ENCODE peak calls at places on chromosome 16, in seven cellular contexts. One of them, this sample, is unnamed.

GRCh38 chr16:8346291-8346690 is 244.0 kb downstream of the TMEM114 start:
- DNase-seq in hepatocyte: peak
- DNase-seq in GM23338: peak
- DNase-seq in GM23248: peak
- DNase-seq in MM.1S: peak
- DNase-seq in neural progenitor cell: peak
- DNase-seq in HCT116: no peak
- DNase-seq in this sample: no peak

GRCh38 chr16:1458336-1458976 is 14.1 kb upstream of the CCDC154 start:
- DNase-seq in neural progenitor cell: no peak
- DNase-seq in GM23338: no peak
- DNase-seq in HCT116: no peak
- DNase-seq in hepatocyte: no peak
- DNase-seq in GM23248: peak
- DNase-seq in MM.1S: no peak
- DNase-seq in this sample: no peak

GRCh38 chr16:51710186-51710585 is 559.1 kb upstream of the SALL1 start:
- DNase-seq in hepatocyte: no peak
- DNase-seq in GM23338: no peak
- DNase-seq in HCT116: no peak
- DNase-seq in MM.1S: no peak
- DNase-seq in neural progenitor cell: no peak
- DNase-seq in GM23248: no peak
- DNase-seq in this sample: no peak

GRCh38 chr16:29909398-29909797 is 9.1 kb downstream of the ASPHD1 start:
- DNase-seq in neural progenitor cell: no peak
- DNase-seq in MM.1S: no peak
- DNase-seq in GM23248: peak
- DNase-seq in GM23338: no peak
- DNase-seq in hepatocyte: no peak
- DNase-seq in HCT116: no peak
- DNase-seq in this sample: no peak

GRCh38 chr16:89300311-89300975 is 82.9 kb downstream of the ZNF778 start:
- DNase-seq in GM23248: no peak
- DNase-seq in neural progenitor cell: no peak
- DNase-seq in GM23338: no peak
- DNase-seq in hepatocyte: no peak
- DNase-seq in MM.1S: no peak
- DNase-seq in HCT116: no peak
- DNase-seq in this sample: no peak

GRCh38 chr16:85326113-85326793 is 214.0 kb upstream of the CIBAR2 start:
- DNase-seq in HCT116: no peak
- DNase-seq in MM.1S: no peak
- DNase-seq in neural progenitor cell: no peak
- DNase-seq in GM23338: no peak
- DNase-seq in hepatocyte: no peak
- DNase-seq in GM23248: peak
- DNase-seq in this sample: no peak

GRCh38 chr16:10668322-10669045 is 26.2 kb downstream of the TEKT5 start:
- DNase-seq in hepatocyte: peak
- DNase-seq in neural progenitor cell: peak
- DNase-seq in HCT116: no peak
- DNase-seq in GM23248: peak
- DNase-seq in MM.1S: peak
- DNase-seq in GM23338: peak
- DNase-seq in this sample: peak

GRCh38 chr16:22659933-22660332 is 149.2 kb downstream of the NPIPB5 start:
- DNase-seq in GM23338: no peak
- DNase-seq in neural progenitor cell: no peak
- DNase-seq in GM23248: no peak
- DNase-seq in HCT116: no peak
- DNase-seq in hepatocyte: no peak
- DNase-seq in MM.1S: no peak
- DNase-seq in this sample: peak

GRCh38 chr16:53207810-53208752 is 153.3 kb downstream of the CHD9 start:
- DNase-seq in GM23248: peak
- DNase-seq in hepatocyte: peak
- DNase-seq in HCT116: peak
- DNase-seq in neural progenitor cell: peak
- DNase-seq in MM.1S: no peak
- DNase-seq in GM23338: peak
- DNase-seq in this sample: peak

GRCh38 chr16:23901178-23902131 is 65.7 kb downstream of the PRKCB start:
- DNase-seq in neural progenitor cell: peak
- DNase-seq in hepatocyte: no peak
- DNase-seq in GM23338: peak
- DNase-seq in MM.1S: no peak
- DNase-seq in GM23248: no peak
- DNase-seq in HCT116: no peak
- DNase-seq in this sample: no peak
- TF ChIP-seq EZH2phosphoT487 in neural progenitor cell: no peak
- TF ChIP-seq EZH2phosphoT487 in hepatocyte: no peak
- TF ChIP-seq EZH2phosphoT487 in GM23338: no peak
- TF ChIP-seq EZH2phosphoT487 in MM.1S: no peak
- TF ChIP-seq EZH2phosphoT487 in GM23248: no peak
- TF ChIP-seq EZH2phosphoT487 in HCT116: no peak
- TF ChIP-seq EZH2phosphoT487 in this sample: no peak

DNA sequence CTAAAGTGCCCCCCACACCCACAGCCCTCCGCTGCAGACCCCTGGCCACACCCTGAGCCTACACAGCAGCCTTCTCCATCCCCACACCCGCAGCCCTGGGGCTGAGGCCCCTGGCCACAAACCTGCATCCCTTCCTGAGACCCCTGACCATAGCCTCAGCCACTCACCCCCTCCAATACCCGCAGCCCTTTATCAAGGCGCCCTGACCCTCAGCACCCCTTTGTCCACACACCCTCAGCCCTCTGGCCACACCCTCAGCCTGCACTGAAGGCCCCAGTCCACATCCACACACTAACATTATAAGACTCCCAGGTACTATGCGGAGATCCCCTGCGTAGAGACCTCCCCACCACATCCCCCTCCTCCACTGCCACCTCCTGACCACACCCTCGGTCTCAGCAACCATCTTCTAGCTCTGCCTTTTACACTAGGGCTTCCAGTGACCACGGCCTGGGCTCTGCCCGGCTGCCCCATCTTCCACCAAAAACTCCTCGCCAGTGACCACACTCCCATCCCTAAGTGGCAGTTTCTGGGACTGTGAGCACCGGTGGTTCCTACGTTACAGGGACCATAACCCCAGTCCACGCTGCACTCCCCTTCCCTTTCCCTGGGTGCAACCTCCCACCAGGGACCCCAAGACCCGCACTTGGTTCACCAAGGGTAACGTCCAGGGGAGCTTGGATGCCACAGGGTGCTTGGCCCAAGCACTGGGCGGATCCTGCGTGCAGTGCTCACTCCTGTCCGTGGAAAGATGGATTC is 818 bp downstream of the TPPP3 start:
- DNase-seq in HCT116: no peak
- DNase-seq in GM23248: no peak
- DNase-seq in neural progenitor cell: no peak
- DNase-seq in hepatocyte: no peak
- DNase-seq in MM.1S: no peak
- DNase-seq in GM23338: no peak
- DNase-seq in this sample: no peak
- H3K4me3 ChIP-seq in HCT116: no peak
- H3K4me3 ChIP-seq in GM23248: peak
- H3K4me3 ChIP-seq in neural progenitor cell: peak
- H3K4me3 ChIP-seq in hepatocyte: no peak
- H3K4me3 ChIP-seq in MM.1S: no peak
- H3K4me3 ChIP-seq in GM23338: peak
- H3K4me3 ChIP-seq in this sample: no peak

GRCh38 chr16:54931757-54932660 is 1.3 kb downstream of the IRX5 start:
- DNase-seq in hepatocyte: no peak
- DNase-seq in HCT116: no peak
- DNase-seq in GM23248: peak
- DNase-seq in neural progenitor cell: peak
- DNase-seq in MM.1S: no peak
- DNase-seq in GM23338: peak
- DNase-seq in this sample: no peak
- TF ChIP-seq EZH2 in hepatocyte: no peak
- TF ChIP-seq EZH2 in HCT116: no peak
- TF ChIP-seq EZH2 in GM23248: no peak
- TF ChIP-seq EZH2 in neural progenitor cell: peak
- TF ChIP-seq EZH2 in MM.1S: no peak
- TF ChIP-seq EZH2 in GM23338: peak
- TF ChIP-seq EZH2 in this sample: peak

GRCh38 chr16:55120408-55120807 is 189.7 kb downstream of the IRX5 start:
- DNase-seq in GM23338: peak
- DNase-seq in MM.1S: no peak
- DNase-seq in hepatocyte: peak
- DNase-seq in HCT116: no peak
- DNase-seq in neural progenitor cell: peak
- DNase-seq in GM23248: peak
- DNase-seq in this sample: no peak
- TF ChIP-seq EZH2phosphoT487 in GM23338: no peak
- TF ChIP-seq EZH2phosphoT487 in MM.1S: no peak
- TF ChIP-seq EZH2phosphoT487 in hepatocyte: no peak
- TF ChIP-seq EZH2phosphoT487 in HCT116: no peak
- TF ChIP-seq EZH2phosphoT487 in neural progenitor cell: no peak
- TF ChIP-seq EZH2phosphoT487 in GM23248: no peak
- TF ChIP-seq EZH2phosphoT487 in this sample: no peak

This sample was measured in PC-3.